ENCODE peak calls at places on chromosomes 4 and X, in ten cellular contexts. One of them, this sample, is unnamed.

GRCh38 chrX:132395059-132395458 is 93.8 kb downstream of the MBNL3 start:
- DNase-seq in H9: no peak
- DNase-seq in tibial artery: no peak
- DNase-seq in BE2C: no peak
- DNase-seq in GM20000: no peak
- DNase-seq in RWPE2: no peak
- DNase-seq in GM10248: no peak
- DNase-seq in OCI-LY7: no peak
- DNase-seq in mucosa of descending colon: no peak
- DNase-seq in cardiac muscle cell: no peak
- DNase-seq in this sample: no peak

GRCh38 chrX:46643636-46644035 is 70.1 kb downstream of the CHST7 start:
- DNase-seq in H9: no peak
- DNase-seq in tibial artery: no peak
- DNase-seq in BE2C: no peak
- DNase-seq in GM20000: no peak
- DNase-seq in RWPE2: no peak
- DNase-seq in GM10248: no peak
- DNase-seq in OCI-LY7: no peak
- DNase-seq in mucosa of descending colon: no peak
- DNase-seq in cardiac muscle cell: no peak
- DNase-seq in this sample: no peak

GRCh38 chr4:165308174-165308573 is 19.3 kb upstream of the MSMO1 start:
- DNase-seq in H9: no peak
- DNase-seq in tibial artery: no peak
- DNase-seq in BE2C: no peak
- DNase-seq in GM20000: no peak
- DNase-seq in RWPE2: no peak
- DNase-seq in GM10248: no peak
- DNase-seq in OCI-LY7: no peak
- DNase-seq in mucosa of descending colon: no peak
- DNase-seq in cardiac muscle cell: no peak
- DNase-seq in this sample: no peak

GRCh38 chr4:74006009-74006476 is 7.6 kb upstream of the CXCL5 start:
- DNase-seq in H9: no peak
- DNase-seq in tibial artery: no peak
- DNase-seq in BE2C: no peak
- DNase-seq in GM20000: no peak
- DNase-seq in RWPE2: no peak
- DNase-seq in GM10248: no peak
- DNase-seq in OCI-LY7: no peak
- DNase-seq in mucosa of descending colon: no peak
- DNase-seq in cardiac muscle cell: no peak
- DNase-seq in this sample: no peak

GRCh38 chrX:109840585-109840984 is 107.5 kb upstream of the ACSL4 start:
- DNase-seq in H9: no peak
- DNase-seq in tibial artery: peak
- DNase-seq in BE2C: no peak
- DNase-seq in GM20000: no peak
- DNase-seq in RWPE2: peak
- DNase-seq in GM10248: no peak
- DNase-seq in OCI-LY7: no peak
- DNase-seq in mucosa of descending colon: peak
- DNase-seq in cardiac muscle cell: no peak
- DNase-seq in this sample: peak

GRCh38 chr4:18366762-18367358 is 345.3 kb upstream of the LCORL start:
- DNase-seq in H9: no peak
- DNase-seq in tibial artery: no peak
- DNase-seq in BE2C: peak
- DNase-seq in GM20000: no peak
- DNase-seq in RWPE2: no peak
- DNase-seq in GM10248: no peak
- DNase-seq in OCI-LY7: peak
- DNase-seq in mucosa of descending colon: peak
- DNase-seq in cardiac muscle cell: peak
- DNase-seq in this sample: no peak

GRCh38 chr4:143405197-143405730 is 68.6 kb downstream of the GAB1 start:
- DNase-seq in H9: no peak
- DNase-seq in tibial artery: no peak
- DNase-seq in BE2C: no peak
- DNase-seq in GM20000: no peak
- DNase-seq in RWPE2: no peak
- DNase-seq in GM10248: no peak
- DNase-seq in OCI-LY7: no peak
- DNase-seq in mucosa of descending colon: no peak
- DNase-seq in cardiac muscle cell: no peak
- DNase-seq in this sample: no peak

GRCh38 chr4:93710101-93710846 is 118.3 kb upstream of the ATOH1 start:
- DNase-seq in H9: peak
- DNase-seq in tibial artery: no peak
- DNase-seq in BE2C: peak
- DNase-seq in GM20000: peak
- DNase-seq in RWPE2: no peak
- DNase-seq in GM10248: no peak
- DNase-seq in OCI-LY7: no peak
- DNase-seq in mucosa of descending colon: peak
- DNase-seq in cardiac muscle cell: peak
- DNase-seq in this sample: peak

GRCh38 chr4:120977435-120977997 is 55.0 kb upstream of the PRDM5 start:
- DNase-seq in H9: peak
- DNase-seq in tibial artery: no peak
- DNase-seq in BE2C: peak
- DNase-seq in GM20000: peak
- DNase-seq in RWPE2: no peak
- DNase-seq in GM10248: peak
- DNase-seq in OCI-LY7: peak
- DNase-seq in mucosa of descending colon: peak
- DNase-seq in cardiac muscle cell: no peak
- DNase-seq in this sample: peak

GRCh38 chr4:107519057-107519456 is 201.0 kb downstream of the PAPSS1 start:
- DNase-seq in H9: no peak
- DNase-seq in tibial artery: no peak
- DNase-seq in BE2C: peak
- DNase-seq in GM20000: no peak
- DNase-seq in RWPE2: no peak
- DNase-seq in GM10248: no peak
- DNase-seq in OCI-LY7: peak
- DNase-seq in mucosa of descending colon: peak
- DNase-seq in cardiac muscle cell: peak
- DNase-seq in this sample: peak

GRCh38 chrX:70260104-70260503 is at the start of gene P2RY4:
- DNase-seq in H9: no peak
- DNase-seq in tibial artery: no peak
- DNase-seq in BE2C: no peak
- DNase-seq in GM20000: no peak
- DNase-seq in RWPE2: no peak
- DNase-seq in GM10248: no peak
- DNase-seq in OCI-LY7: no peak
- DNase-seq in mucosa of descending colon: no peak
- DNase-seq in cardiac muscle cell: no peak
- DNase-seq in this sample: no peak

GRCh38 chr4:102823897-102824296 is 3.5 kb downstream of the UBE2D3 start:
- DNase-seq in H9: no peak
- DNase-seq in tibial artery: no peak
- DNase-seq in BE2C: no peak
- DNase-seq in GM20000: no peak
- DNase-seq in RWPE2: no peak
- DNase-seq in GM10248: no peak
- DNase-seq in OCI-LY7: no peak
- DNase-seq in mucosa of descending colon: no peak
- DNase-seq in cardiac muscle cell: no peak
- DNase-seq in this sample: no peak

GRCh38 chrX:23756165-23756564 is 13.1 kb upstream of the ACOT9 start:
- DNase-seq in H9: peak
- DNase-seq in tibial artery: peak
- DNase-seq in BE2C: peak
- DNase-seq in GM20000: peak
- DNase-seq in RWPE2: no peak
- DNase-seq in GM10248: peak
- DNase-seq in OCI-LY7: peak
- DNase-seq in mucosa of descending colon: peak
- DNase-seq in cardiac muscle cell: peak
- DNase-seq in this sample: peak

GRCh38 chrX:154715825-154716224 is 35.1 kb downstream of the GAB3 start:
- DNase-seq in H9: peak
- DNase-seq in tibial artery: no peak
- DNase-seq in BE2C: no peak
- DNase-seq in GM20000: no peak
- DNase-seq in RWPE2: no peak
- DNase-seq in GM10248: no peak
- DNase-seq in OCI-LY7: no peak
- DNase-seq in mucosa of descending colon: no peak
- DNase-seq in cardiac muscle cell: no peak
- DNase-seq in this sample: peak

GRCh38 chrX:154711264-154711663 is 39.6 kb downstream of the GAB3 start:
- DNase-seq in H9: no peak
- DNase-seq in tibial artery: no peak
- DNase-seq in BE2C: no peak
- DNase-seq in GM20000: no peak
- DNase-seq in RWPE2: no peak
- DNase-seq in GM10248: no peak
- DNase-seq in OCI-LY7: no peak
- DNase-seq in mucosa of descending colon: no peak
- DNase-seq in cardiac muscle cell: no peak
- DNase-seq in this sample: no peak

GRCh38 chrX:154712781-154713391 is 38.0 kb downstream of the GAB3 start:
- DNase-seq in H9: no peak
- DNase-seq in tibial artery: no peak
- DNase-seq in BE2C: no peak
- DNase-seq in GM20000: peak
- DNase-seq in RWPE2: no peak
- DNase-seq in GM10248: peak
- DNase-seq in OCI-LY7: no peak
- DNase-seq in mucosa of descending colon: no peak
- DNase-seq in cardiac muscle cell: no peak
- DNase-seq in this sample: no peak

GRCh38 chrX:154714925-154715324 is 36.0 kb downstream of the GAB3 start:
- DNase-seq in H9: peak
- DNase-seq in tibial artery: no peak
- DNase-seq in BE2C: peak
- DNase-seq in GM20000: peak
- DNase-seq in RWPE2: no peak
- DNase-seq in GM10248: peak
- DNase-seq in OCI-LY7: peak
- DNase-seq in mucosa of descending colon: peak
- DNase-seq in cardiac muscle cell: peak
- DNase-seq in this sample: peak

GRCh38 chrX:154710309-154710708 is 40.6 kb downstream of the GAB3 start:
- DNase-seq in H9: no peak
- DNase-seq in tibial artery: no peak
- DNase-seq in BE2C: no peak
- DNase-seq in GM20000: no peak
- DNase-seq in RWPE2: no peak
- DNase-seq in GM10248: no peak
- DNase-seq in OCI-LY7: no peak
- DNase-seq in mucosa of descending colon: no peak
- DNase-seq in cardiac muscle cell: no peak
- DNase-seq in this sample: no peak
- TF ChIP-seq CTCF in H9: peak
- TF ChIP-seq CTCF in tibial artery: no peak
- TF ChIP-seq CTCF in BE2C: peak
- TF ChIP-seq CTCF in GM20000: no peak
- TF ChIP-seq CTCF in RWPE2: no peak
- TF ChIP-seq CTCF in GM10248: no peak
- TF ChIP-seq CTCF in OCI-LY7: peak
- TF ChIP-seq CTCF in mucosa of descending colon: no peak
- TF ChIP-seq CTCF in cardiac muscle cell: no peak
- TF ChIP-seq CTCF in this sample: no peak

GRCh38 chr4:153465583-153465921 is 608 bp upstream of the TMEM131L start:
- DNase-seq in H9: no peak
- DNase-seq in tibial artery: peak
- DNase-seq in BE2C: peak
- DNase-seq in GM20000: peak
- DNase-seq in RWPE2: no peak
- DNase-seq in GM10248: peak
- DNase-seq in OCI-LY7: peak
- DNase-seq in mucosa of descending colon: peak
- DNase-seq in cardiac muscle cell: peak
- DNase-seq in this sample: peak
- TF ChIP-seq CTCF in H9: no peak
- TF ChIP-seq CTCF in tibial artery: peak
- TF ChIP-seq CTCF in BE2C: no peak
- TF ChIP-seq CTCF in GM20000: no peak
- TF ChIP-seq CTCF in RWPE2: peak
- TF ChIP-seq CTCF in GM10248: no peak
- TF ChIP-seq CTCF in OCI-LY7: peak
- TF ChIP-seq CTCF in mucosa of descending colon: no peak
- TF ChIP-seq CTCF in cardiac muscle cell: peak
- TF ChIP-seq CTCF in this sample: no peak

DNA sequence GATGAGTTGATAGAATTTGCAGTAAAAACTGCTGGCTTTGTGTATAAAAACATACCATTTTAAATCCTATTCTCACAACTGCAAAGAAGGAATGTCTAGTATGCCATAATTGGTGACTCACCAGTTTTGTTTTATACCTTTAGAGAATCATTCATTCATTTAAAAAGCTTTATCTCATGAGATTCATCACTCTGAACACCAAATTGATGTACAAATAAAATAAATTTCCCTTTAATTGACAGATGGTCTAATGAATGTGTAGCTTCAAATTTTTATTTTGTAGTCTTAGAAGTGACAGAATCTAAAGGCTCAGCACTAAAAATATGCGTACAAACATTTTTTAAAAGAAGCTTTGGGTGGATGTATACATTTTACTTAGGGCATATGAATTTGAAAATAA is 492.5 kb downstream of the GALNTL6 start:
- DNase-seq in H9: no peak
- DNase-seq in tibial artery: no peak
- DNase-seq in BE2C: no peak
- DNase-seq in GM20000: no peak
- DNase-seq in RWPE2: no peak
- DNase-seq in GM10248: no peak
- DNase-seq in OCI-LY7: no peak
- DNase-seq in mucosa of descending colon: no peak
- DNase-seq in cardiac muscle cell: no peak
- DNase-seq in this sample: no peak
- TF ChIP-seq CTCF in H9: no peak
- TF ChIP-seq CTCF in tibial artery: no peak
- TF ChIP-seq CTCF in BE2C: no peak
- TF ChIP-seq CTCF in GM20000: no peak
- TF ChIP-seq CTCF in RWPE2: no peak
- TF ChIP-seq CTCF in GM10248: no peak
- TF ChIP-seq CTCF in OCI-LY7: no peak
- TF ChIP-seq CTCF in mucosa of descending colon: no peak
- TF ChIP-seq CTCF in cardiac muscle cell: no peak
- TF ChIP-seq CTCF in this sample: no peak

GRCh38 chr4:64617813-64618212 is 208.6 kb upstream of the TECRL start:
- DNase-seq in H9: no peak
- DNase-seq in tibial artery: no peak
- DNase-seq in BE2C: no peak
- DNase-seq in GM20000: no peak
- DNase-seq in RWPE2: no peak
- DNase-seq in GM10248: no peak
- DNase-seq in OCI-LY7: no peak
- DNase-seq in mucosa of descending colon: no peak
- DNase-seq in cardiac muscle cell: no peak
- DNase-seq in this sample: no peak
- TF ChIP-seq CTCF in H9: peak
- TF ChIP-seq CTCF in tibial artery: no peak
- TF ChIP-seq CTCF in BE2C: peak
- TF ChIP-seq CTCF in GM20000: no peak
- TF ChIP-seq CTCF in RWPE2: peak
- TF ChIP-seq CTCF in GM10248: no peak
- TF ChIP-seq CTCF in OCI-LY7: no peak
- TF ChIP-seq CTCF in mucosa of descending colon: no peak
- TF ChIP-seq CTCF in cardiac muscle cell: no peak
- TF ChIP-seq CTCF in this sample: no peak